ENCODE peak calls at places on chromosomes 7 and 10, in four cellular contexts. S is K562, Y is HepG2, N is GM12878. G is an unnamed sample.

GRCh38 chr10:77230194-77230593 is 407.4 kb downstream of the KCNMA1 start:
- DNase-seq in S (no peak), Y (no peak), N (no peak), G (no peak)

GRCh38 chr10:50275650-50276235 is 24.4 kb upstream of the ASAH2 start:
- DNase-seq in S (peak), Y (peak), N (peak), G (peak)

GRCh38 chr7:81414411-81414810 is 355.4 kb downstream of the HGF start:
- DNase-seq in S (no peak), Y (no peak), N (no peak), G (no peak)

GRCh38 chr10:6083523-6084475 is 5.0 kb upstream of the RBM17 start:
- DNase-seq in S (no peak), Y (no peak), N (no peak), G (no peak)

GRCh38 chr7:129664029-129665012 is 52.8 kb downstream of the NRF1 start:
- DNase-seq in S (peak), Y (peak), N (peak), G (peak)

GRCh38 chr7:47962262-47962661 is 14.0 kb upstream of the PKD1L1 start:
- DNase-seq in S (no peak), Y (no peak), N (no peak), G (no peak)

GRCh38 chr10:34504534-34504933 is 310.6 kb downstream of the PARD3 start:
- DNase-seq in S (peak), Y (peak), N (no peak), G (no peak)

GRCh38 chr10:72802291-72803118 is 91.0 kb upstream of the OIT3 start:
- DNase-seq in S (no peak), Y (no peak), N (no peak), G (no peak)

GRCh38 chr7:157409149-157409752 is 72.4 kb downstream of the DNAJB6 start:
- DNase-seq in S (no peak), Y (no peak), N (no peak), G (no peak)

GRCh38 chr7:2138146-2138765 is 94.5 kb downstream of the MAD1L1 start:
- DNase-seq in S (no peak), Y (no peak), N (peak), G (no peak)

GRCh38 chr7:150405584-150406310 is 26.6 kb downstream of the ZNF775 start:
- DNase-seq in S (no peak), Y (no peak), N (no peak), G (peak)

GRCh38 chr7:22275574-22276150 is 81.3 kb downstream of the RAPGEF5 start:
- DNase-seq in S (no peak), Y (no peak), N (no peak), G (no peak)

GRCh38 chr10:107415446-107415845 is 250.9 kb upstream of the SORCS1 start:
- DNase-seq in S (no peak), Y (no peak), N (no peak), G (no peak)

GRCh38 chr10:107413971-107414370 is 249.5 kb upstream of the SORCS1 start:
- DNase-seq in S (no peak), Y (no peak), N (no peak), G (no peak)

GRCh38 chr10:107409517-107409916 is 245.0 kb upstream of the SORCS1 start:
- DNase-seq in S (no peak), Y (no peak), N (no peak), G (peak)
- TF ChIP-seq JUNB in S (no peak), Y (no peak), N (no peak), G (no peak)

GRCh38 chr10:22606164-22606614 is 108.2 kb downstream of the PIP4K2A start:
- DNase-seq in S (peak), Y (peak), N (peak), G (no peak)
- TF ChIP-seq POLR2AphosphoS5 in S (no peak), Y (no peak), N (peak), G (no peak)

GRCh38 chr7:101624246-101625000 is 4.7 kb downstream of the MYL10 start:
- DNase-seq in S (no peak), Y (no peak), N (no peak), G (peak)
- H3K4me2 ChIP-seq in S (no peak), Y (no peak), N (no peak), G (peak)

GRCh38 chr7:16813232-16813616 is 8.4 kb upstream of the AGR2 start:
- DNase-seq in S (no peak), Y (no peak), N (no peak), G (no peak)
- TF ChIP-seq JUNB in S (no peak), Y (no peak), N (no peak), G (no peak)

DNA sequence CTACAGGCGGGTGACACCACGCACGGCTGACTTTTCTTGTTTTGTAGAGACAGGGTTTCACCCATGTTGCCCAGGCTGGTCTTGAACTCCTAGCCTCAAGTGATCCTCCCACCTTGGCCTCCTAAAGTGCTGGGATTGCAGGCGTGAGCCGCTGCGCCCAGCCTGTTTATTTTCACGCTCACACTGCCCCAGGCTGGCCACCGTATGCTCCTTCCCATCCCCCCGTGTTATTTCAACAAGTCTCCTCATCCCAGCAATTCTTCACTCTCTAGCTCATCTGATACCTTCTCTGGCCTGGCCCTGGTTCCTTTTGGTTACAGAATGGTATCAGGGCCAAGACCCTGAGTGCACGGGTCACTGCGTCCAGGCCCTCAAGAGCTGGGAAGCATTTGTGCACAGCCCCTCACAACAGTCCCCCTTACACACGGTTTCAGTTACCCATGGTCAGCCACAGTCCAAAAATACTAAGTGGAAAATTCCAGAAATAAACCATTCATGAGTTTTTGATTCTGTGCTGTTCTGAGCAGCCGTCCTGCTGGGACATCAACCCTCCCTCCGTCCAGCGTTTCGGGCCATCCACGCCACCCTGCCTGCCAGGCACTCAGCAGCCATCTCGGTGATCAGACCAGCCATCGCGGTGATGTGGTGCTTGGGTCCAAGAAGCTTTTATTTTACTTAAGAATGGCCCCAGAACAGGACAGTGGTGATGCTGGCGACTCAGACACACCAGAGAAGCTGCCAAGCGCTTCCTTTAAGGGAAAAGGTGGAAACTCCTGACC is 8.9 kb downstream of the COX19 start:
- DNase-seq in S (no peak), Y (no peak), N (no peak), G (no peak)
- TF ChIP-seq POLR2AphosphoS5 in S (no peak), Y (no peak), N (no peak), G (no peak)